ENCODE peak calls at places on chromosome 12, in seven cellular contexts. H, X, Q, N, Y, K and B are unnamed samples.

GRCh38 chr12:53495903-53496751 is 3.1 kb downstream of the MAP3K12 start:
- DNase-seq in H (peak), Y (peak), K (peak), Q (no peak), X (peak), N (peak), B (peak)

GRCh38 chr12:53829130-53829529 is 77.4 kb upstream of the CISTR start:
- DNase-seq in Y (no peak), H (no peak), N (no peak), K (no peak), Q (no peak), X (no peak), B (no peak)

GRCh38 chr12:77540097-77540496 is 290.6 kb upstream of the NAV3 start:
- DNase-seq in Y (peak), Q (no peak), N (no peak), K (no peak), X (no peak), H (no peak), B (no peak)

GRCh38 chr12:124904306-124905098 is 9.9 kb downstream of the UBC start:
- DNase-seq in X (peak), Q (no peak), N (peak), K (peak), Y (peak), H (peak), B (no peak)

GRCh38 chr12:105740970-105741725 is 397.6 kb downstream of the NUAK1 start:
- DNase-seq in N (no peak), Q (no peak), Y (no peak), K (no peak), X (peak), H (peak), B (no peak)

GRCh38 chr12:120940799-120941198 is 36.6 kb upstream of the SPPL3 start:
- DNase-seq in Q (no peak), X (peak), Y (no peak), K (peak), H (peak), N (no peak), B (no peak)

GRCh38 chr12:4392223-4392742 is 12.8 kb upstream of the FGF23 start:
- DNase-seq in X (no peak), K (no peak), Y (no peak), H (no peak), N (no peak), Q (no peak), B (no peak)

GRCh38 chr12:111218499-111218898 is 150.4 kb downstream of the PHETA1 start:
- DNase-seq in N (no peak), Q (no peak), H (no peak), X (no peak), Y (peak), K (no peak), B (no peak)

GRCh38 chr12:2588345-2588744 is 206.4 kb upstream of the FKBP4 start:
- DNase-seq in X (no peak), N (no peak), Y (peak), K (no peak), H (no peak), Q (no peak), B (no peak)

GRCh38 chr12:75622492-75622891 is 111.1 kb upstream of the KRR1 start:
- DNase-seq in Y (peak), K (no peak), Q (no peak), X (no peak), H (no peak), N (no peak), B (no peak)

GRCh38 chr12:44510510-44510909 is 365.6 kb downstream of the NELL2 start:
- DNase-seq in X (no peak), Y (no peak), Q (no peak), K (no peak), H (no peak), N (no peak), B (no peak)

GRCh38 chr12:101813117-101813516 is 17.6 kb downstream of the GNPTAB start:
- DNase-seq in Q (no peak), Y (no peak), N (no peak), K (no peak), X (no peak), H (no peak), B (no peak)

GRCh38 chr12:119178544-119179334 is at the start of gene HSPB8:
- DNase-seq in Y (peak), Q (peak), N (peak), X (peak), H (peak), K (peak), B (no peak)

GRCh38 chr12:85639834-85640233 is 196.4 kb downstream of the RASSF9 start:
- DNase-seq in H (no peak), K (no peak), X (no peak), Q (no peak), Y (no peak), N (no peak), B (no peak)

GRCh38 chr12:41919025-41919424 is 225.6 kb downstream of the GXYLT1 start:
- DNase-seq in K (no peak), N (no peak), Y (no peak), Q (no peak), X (no peak), H (no peak), B (no peak)

GRCh38 chr12:29509503-29509902 is 12.0 kb upstream of the OVCH1 start:
- DNase-seq in Q (no peak), K (no peak), H (no peak), Y (no peak), X (no peak), N (no peak), B (no peak)

GRCh38 chr12:104650541-104650940 is 193.8 kb downstream of the CHST11 start:
- DNase-seq in Q (no peak), K (no peak), H (no peak), N (no peak), X (no peak), Y (no peak), B (no peak)

GRCh38 chr12:28104893-28105864 is 85.1 kb upstream of the CCDC91 start:
- DNase-seq in N (no peak), Q (no peak), Y (no peak), H (no peak), X (peak), K (no peak), B (no peak)

GRCh38 chr12:24960222-24960855 is 11.4 kb upstream of the BCAT1 start:
- DNase-seq in X (peak), H (peak), Y (peak), K (peak), Q (peak), N (peak), B (no peak)

GRCh38 chr12:11622774-11623375 is 26.6 kb upstream of the ETV6 start:
- DNase-seq in Y (peak), H (no peak), N (no peak), Q (no peak), K (peak), X (peak), B (no peak)

GRCh38 chr12:22333751-22334695 is 484 bp downstream of the ST8SIA1 start:
- DNase-seq in N (peak), Q (peak), X (no peak), K (no peak), Y (no peak), H (no peak), B (peak)

GRCh38 chr12:127293507-127294310 is 973.3 kb upstream of the TMEM132C start:
- DNase-seq in Y (peak), N (peak), Q (peak), K (peak), H (peak), X (peak), B (peak)

GRCh38 chr12:6374781-6375150 is 597 bp downstream of the SCNN1A start:
- DNase-seq in X (no peak), Y (no peak), H (no peak), Q (no peak), K (no peak), N (no peak), B (no peak)

GRCh38 chr12:121050725-121051124 is 11.7 kb upstream of the OASL start:
- DNase-seq in N (no peak), H (peak), X (peak), K (no peak), Y (peak), Q (no peak), B (no peak)

GRCh38 chr12:18400186-18400585 is 138.9 kb downstream of the PIK3C2G start:
- DNase-seq in K (no peak), H (peak), X (no peak), N (no peak), Q (no peak), Y (no peak), B (no peak)

GRCh38 chr12:119666226-119666808 is 1.6 kb upstream of the PRKAB1 start:
- DNase-seq in X (no peak), K (no peak), H (no peak), N (no peak), Q (no peak), Y (no peak), B (no peak)

GRCh38 chr12:97300431-97300830 is 162.2 kb upstream of the RMST start:
- DNase-seq in X (no peak), N (no peak), Y (no peak), K (no peak), H (no peak), Q (no peak), B (no peak)

GRCh38 chr12:47980172-47980571 is 16.8 kb downstream of the TMEM106C start:
- DNase-seq in Q (no peak), N (no peak), K (no peak), H (no peak), Y (no peak), X (no peak), B (no peak)
- H3K18ac ChIP-seq in Q (no peak), N (no peak), K (no peak), H (no peak), Y (no peak), X (no peak), B (no peak)

GRCh38 chr12:81758421-81759214 is 532 bp downstream of the PPFIA2 start:
- DNase-seq in K (no peak), N (peak), H (no peak), X (peak), Y (peak), Q (peak), B (peak)
- H2BK120ac ChIP-seq in K (no peak), N (no peak), H (no peak), X (no peak), Y (no peak), Q (no peak), B (no peak)

GRCh38 chr12:51103977-51104376 is 20.6 kb upstream of the CSRNP2 start:
- DNase-seq in Y (no peak), N (no peak), K (no peak), X (no peak), Q (no peak), H (no peak), B (no peak)

GRCh38 chr12:51098611-51099010 is 15.2 kb upstream of the CSRNP2 start:
- DNase-seq in K (no peak), H (peak), X (no peak), N (no peak), Q (no peak), Y (no peak), B (no peak)
- H3K18ac ChIP-seq in K (no peak), H (no peak), X (no peak), N (no peak), Q (no peak), Y (no peak), B (no peak)

DNA sequence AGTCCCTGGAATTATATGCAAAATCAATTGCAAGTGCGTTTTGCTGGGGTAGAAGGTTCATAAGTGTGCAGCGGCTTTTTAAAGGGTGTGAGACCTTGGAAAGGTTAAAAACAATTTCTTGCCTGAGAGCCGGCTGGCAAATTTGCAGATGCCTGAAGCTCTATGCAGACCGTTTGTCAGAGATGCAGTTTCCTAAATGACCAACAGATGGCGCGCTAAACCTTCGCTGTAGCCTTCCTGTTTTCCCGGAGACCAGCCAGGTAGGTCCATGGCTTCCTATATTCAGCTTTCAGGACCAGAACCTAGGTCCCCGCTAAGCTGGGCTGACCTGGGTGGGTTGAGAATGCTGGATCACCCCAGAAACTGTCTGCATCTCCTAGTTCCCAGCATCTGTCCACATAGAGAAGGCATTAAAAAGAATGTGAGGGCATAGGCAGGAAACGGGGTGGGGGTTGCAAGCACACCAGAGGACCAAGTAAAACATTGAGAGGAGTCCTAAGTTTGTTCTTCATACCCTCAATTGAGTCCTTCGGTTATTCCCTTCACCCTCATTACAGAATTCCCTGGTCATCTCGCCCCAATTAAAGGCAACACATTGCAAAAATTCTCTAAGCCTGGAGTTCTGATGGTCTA is 5.7 kb upstream of the NOS1 start:
- DNase-seq in Y (peak), K (peak), Q (peak), H (peak), X (peak), N (peak), B (peak)
- H2BK120ac ChIP-seq in Y (no peak), K (no peak), Q (no peak), H (no peak), X (no peak), N (no peak), B (no peak)

GRCh38 chr12:30748150-30748549 is 6.6 kb downstream of the CAPRIN2 start:
- DNase-seq in K (no peak), Y (no peak), N (no peak), Q (no peak), X (no peak), H (no peak), B (no peak)
- H3K18ac ChIP-seq in K (no peak), Y (no peak), N (no peak), Q (no peak), X (no peak), H (no peak), B (no peak)

GRCh38 chr12:67241482-67241881 is 27.7 kb upstream of the CAND1 start:
- DNase-seq in N (no peak), X (peak), K (peak), H (peak), Q (no peak), Y (no peak), B (no peak)
- H2BK120ac ChIP-seq in N (no peak), X (no peak), K (no peak), H (no peak), Q (no peak), Y (no peak), B (no peak)

DNA sequence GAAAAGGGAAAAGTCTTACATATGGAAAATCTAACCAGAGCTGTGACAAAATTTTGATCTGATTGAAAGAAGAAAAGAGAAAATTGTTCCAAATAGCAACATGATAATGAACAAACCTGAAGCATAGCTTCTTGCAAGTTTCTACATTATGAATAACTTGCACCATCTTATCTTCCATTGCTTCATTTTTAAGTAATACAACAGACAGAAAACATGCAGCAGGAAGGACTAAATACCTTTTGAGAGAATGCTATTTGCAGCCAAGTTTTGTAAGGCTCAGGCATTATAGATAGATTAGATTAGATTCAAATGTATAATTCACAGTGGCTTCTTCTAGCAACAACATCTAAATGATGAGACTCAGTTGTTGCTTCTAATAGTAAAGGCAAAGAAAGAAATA is 441.4 kb downstream of the AEBP2 start:
- DNase-seq in H (no peak), Q (no peak), Y (no peak), K (peak), X (no peak), N (no peak), B (no peak)
- H3K18ac ChIP-seq in H (no peak), Q (no peak), Y (no peak), K (no peak), X (no peak), N (no peak), B (no peak)